ENCODE peak calls at places on chromosomes 16 and 17, in nine cellular contexts. One of them, this sample, is unnamed.

GRCh38 chr17:74282587-74283370 is 8.7 kb downstream of the DNAI2 start:
- DNase-seq in keratinocyte: no peak
- DNase-seq in PC-9: no peak
- DNase-seq in neuronal stem cell: no peak
- DNase-seq in mesendoderm: no peak
- DNase-seq in neural progenitor cell: no peak
- DNase-seq in mammary epithelial cell: peak
- DNase-seq in endothelial cell of umbilical vein: no peak
- DNase-seq in OCI-LY7: no peak
- DNase-seq in this sample: no peak

GRCh38 chr17:3821101-3821500 is 20.1 kb upstream of the ITGAE start:
- DNase-seq in keratinocyte: no peak
- DNase-seq in PC-9: no peak
- DNase-seq in neuronal stem cell: no peak
- DNase-seq in mesendoderm: no peak
- DNase-seq in neural progenitor cell: no peak
- DNase-seq in mammary epithelial cell: no peak
- DNase-seq in endothelial cell of umbilical vein: no peak
- DNase-seq in OCI-LY7: no peak
- DNase-seq in this sample: no peak

GRCh38 chr16:62079236-62079635 is 43.0 kb upstream of the CDH8 start:
- DNase-seq in keratinocyte: no peak
- DNase-seq in PC-9: no peak
- DNase-seq in neuronal stem cell: no peak
- DNase-seq in mesendoderm: no peak
- DNase-seq in neural progenitor cell: no peak
- DNase-seq in mammary epithelial cell: peak
- DNase-seq in endothelial cell of umbilical vein: no peak
- DNase-seq in OCI-LY7: no peak
- DNase-seq in this sample: peak

GRCh38 chr16:787261-787966 is 767 bp downstream of the RPUSD1 start:
- DNase-seq in keratinocyte: no peak
- DNase-seq in PC-9: no peak
- DNase-seq in neuronal stem cell: no peak
- DNase-seq in mesendoderm: no peak
- DNase-seq in neural progenitor cell: no peak
- DNase-seq in mammary epithelial cell: no peak
- DNase-seq in endothelial cell of umbilical vein: peak
- DNase-seq in OCI-LY7: peak
- DNase-seq in this sample: peak

GRCh38 chr16:11430601-11431317 is 85.5 kb downstream of the RMI2 start:
- DNase-seq in keratinocyte: no peak
- DNase-seq in PC-9: no peak
- DNase-seq in neuronal stem cell: no peak
- DNase-seq in mesendoderm: no peak
- DNase-seq in neural progenitor cell: no peak
- DNase-seq in mammary epithelial cell: no peak
- DNase-seq in endothelial cell of umbilical vein: no peak
- DNase-seq in OCI-LY7: no peak
- DNase-seq in this sample: no peak

GRCh38 chr17:68020451-68020779 is 15.1 kb upstream of the KPNA2 start:
- DNase-seq in keratinocyte: no peak
- DNase-seq in PC-9: no peak
- DNase-seq in neuronal stem cell: no peak
- DNase-seq in mesendoderm: no peak
- DNase-seq in neural progenitor cell: no peak
- DNase-seq in mammary epithelial cell: no peak
- DNase-seq in endothelial cell of umbilical vein: peak
- DNase-seq in OCI-LY7: peak
- DNase-seq in this sample: no peak

GRCh38 chr16:30521476-30521872 is 4.9 kb downstream of the ZNF768 start:
- DNase-seq in keratinocyte: no peak
- DNase-seq in PC-9: no peak
- DNase-seq in neuronal stem cell: no peak
- DNase-seq in mesendoderm: no peak
- DNase-seq in neural progenitor cell: no peak
- DNase-seq in mammary epithelial cell: no peak
- DNase-seq in endothelial cell of umbilical vein: no peak
- DNase-seq in OCI-LY7: no peak
- DNase-seq in this sample: no peak

GRCh38 chr17:19531780-19532501 is 1.7 kb upstream of the SLC47A1 start:
- DNase-seq in keratinocyte: no peak
- DNase-seq in PC-9: no peak
- DNase-seq in neuronal stem cell: no peak
- DNase-seq in mesendoderm: no peak
- DNase-seq in neural progenitor cell: no peak
- DNase-seq in mammary epithelial cell: no peak
- DNase-seq in endothelial cell of umbilical vein: no peak
- DNase-seq in OCI-LY7: no peak
- DNase-seq in this sample: peak

DNA sequence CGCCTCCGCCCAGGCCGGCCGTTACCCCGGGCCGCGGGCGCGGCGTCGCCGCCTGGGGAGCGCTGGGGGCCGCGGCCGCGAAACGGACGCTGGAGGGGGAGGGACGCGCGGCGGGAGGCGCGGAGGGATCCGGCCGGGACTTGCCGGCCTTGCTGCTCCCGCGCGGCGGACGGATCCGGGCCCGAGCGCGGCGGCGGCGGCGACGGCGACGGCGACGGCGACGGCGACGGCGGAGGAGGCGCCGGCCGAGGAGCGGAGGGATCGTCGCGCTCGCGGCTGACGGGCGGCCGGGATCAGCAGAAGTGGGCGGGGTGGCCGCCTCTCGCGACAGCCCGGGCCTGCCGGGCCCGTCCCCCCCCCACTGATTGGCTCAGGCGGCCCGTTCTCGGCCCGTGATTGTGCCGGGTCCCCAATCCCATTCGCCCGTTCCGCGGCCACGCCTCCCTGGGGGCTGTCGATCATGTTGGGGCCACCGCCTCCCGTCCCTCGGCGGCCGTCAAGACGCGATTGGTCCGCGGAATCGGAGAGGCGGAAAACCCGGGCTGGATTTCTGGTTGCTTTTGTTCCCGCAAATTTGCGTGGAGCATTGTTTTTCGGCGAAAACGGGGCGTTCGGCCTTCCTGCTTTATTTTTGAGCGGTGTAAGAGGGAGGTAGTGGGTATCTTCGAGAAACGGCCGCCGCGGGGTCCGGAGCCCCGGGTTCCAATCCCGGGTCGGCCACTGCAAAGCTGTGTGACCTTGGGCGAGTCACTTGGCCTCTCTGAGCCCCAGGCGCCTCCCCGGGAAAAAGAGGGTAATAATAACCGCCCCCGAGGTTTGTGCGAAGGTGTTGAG is at the start of gene ZCCHC14:
- DNase-seq in keratinocyte: peak
- DNase-seq in PC-9: peak
- DNase-seq in neuronal stem cell: peak
- DNase-seq in mesendoderm: peak
- DNase-seq in neural progenitor cell: peak
- DNase-seq in mammary epithelial cell: peak
- DNase-seq in endothelial cell of umbilical vein: peak
- DNase-seq in OCI-LY7: peak
- DNase-seq in this sample: peak
- H3K4me2 ChIP-seq in keratinocyte: peak
- H3K4me2 ChIP-seq in PC-9: peak
- H3K4me2 ChIP-seq in neuronal stem cell: peak
- H3K4me2 ChIP-seq in mesendoderm: peak
- H3K4me2 ChIP-seq in neural progenitor cell: peak
- H3K4me2 ChIP-seq in mammary epithelial cell: peak
- H3K4me2 ChIP-seq in endothelial cell of umbilical vein: peak
- H3K4me2 ChIP-seq in OCI-LY7: peak
- H3K4me2 ChIP-seq in this sample: peak

DNA sequence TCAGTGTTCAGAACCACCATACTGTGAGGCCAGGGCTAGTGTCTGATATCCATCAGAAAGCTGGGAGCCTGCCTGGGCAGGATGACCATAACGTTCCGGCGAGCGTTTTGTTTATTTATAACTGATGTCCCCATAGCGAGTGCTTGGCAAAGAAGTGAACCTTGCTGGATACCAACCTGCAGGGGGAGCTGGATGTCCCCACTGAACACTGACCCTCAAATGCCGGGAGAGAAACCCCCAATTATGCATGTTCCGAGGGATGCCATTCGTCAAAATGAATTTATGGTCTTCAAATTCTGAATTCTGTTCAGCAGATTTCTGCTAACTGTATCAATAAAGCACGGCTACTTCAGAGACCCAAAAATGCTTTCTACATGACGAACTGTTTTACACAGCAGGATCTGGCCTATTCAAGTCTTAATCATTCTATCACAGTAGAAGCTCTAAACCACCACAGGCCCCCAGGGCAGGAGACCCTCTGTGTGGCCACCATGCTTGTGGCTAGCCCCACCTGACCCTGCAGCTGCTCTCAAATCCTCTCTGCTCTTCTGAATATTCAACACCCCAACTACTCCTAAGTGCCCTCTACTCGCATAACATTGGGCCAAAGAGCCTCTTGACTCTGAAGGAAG is 15.2 kb downstream of the MED24 start:
- DNase-seq in keratinocyte: no peak
- DNase-seq in PC-9: no peak
- DNase-seq in neuronal stem cell: no peak
- DNase-seq in mesendoderm: peak
- DNase-seq in neural progenitor cell: peak
- DNase-seq in mammary epithelial cell: peak
- DNase-seq in endothelial cell of umbilical vein: peak
- DNase-seq in OCI-LY7: no peak
- DNase-seq in this sample: peak
- H3K4me2 ChIP-seq in keratinocyte: no peak
- H3K4me2 ChIP-seq in PC-9: no peak
- H3K4me2 ChIP-seq in neuronal stem cell: no peak
- H3K4me2 ChIP-seq in mesendoderm: no peak
- H3K4me2 ChIP-seq in neural progenitor cell: no peak
- H3K4me2 ChIP-seq in mammary epithelial cell: peak
- H3K4me2 ChIP-seq in endothelial cell of umbilical vein: no peak
- H3K4me2 ChIP-seq in OCI-LY7: no peak
- H3K4me2 ChIP-seq in this sample: peak

GRCh38 chr17:47076171-47076570 is 97.1 kb upstream of the RPRML start:
- DNase-seq in keratinocyte: no peak
- DNase-seq in PC-9: no peak
- DNase-seq in neuronal stem cell: no peak
- DNase-seq in mesendoderm: no peak
- DNase-seq in neural progenitor cell: no peak
- DNase-seq in mammary epithelial cell: no peak
- DNase-seq in endothelial cell of umbilical vein: no peak
- DNase-seq in OCI-LY7: no peak
- DNase-seq in this sample: peak

GRCh38 chr17:47066841-47067682 is 88.0 kb upstream of the RPRML start:
- DNase-seq in keratinocyte: peak
- DNase-seq in PC-9: peak
- DNase-seq in neuronal stem cell: peak
- DNase-seq in mesendoderm: peak
- DNase-seq in neural progenitor cell: peak
- DNase-seq in mammary epithelial cell: peak
- DNase-seq in endothelial cell of umbilical vein: peak
- DNase-seq in OCI-LY7: peak
- DNase-seq in this sample: peak

GRCh38 chr17:47077576-47077975 is 98.5 kb upstream of the RPRML start:
- DNase-seq in keratinocyte: no peak
- DNase-seq in PC-9: peak
- DNase-seq in neuronal stem cell: no peak
- DNase-seq in mesendoderm: no peak
- DNase-seq in neural progenitor cell: no peak
- DNase-seq in mammary epithelial cell: peak
- DNase-seq in endothelial cell of umbilical vein: no peak
- DNase-seq in OCI-LY7: no peak
- DNase-seq in this sample: peak

GRCh38 chr17:47078801-47079200 is 99.7 kb upstream of the RPRML start:
- DNase-seq in keratinocyte: no peak
- DNase-seq in PC-9: no peak
- DNase-seq in neuronal stem cell: no peak
- DNase-seq in mesendoderm: no peak
- DNase-seq in neural progenitor cell: no peak
- DNase-seq in mammary epithelial cell: no peak
- DNase-seq in endothelial cell of umbilical vein: no peak
- DNase-seq in OCI-LY7: no peak
- DNase-seq in this sample: no peak

DNA sequence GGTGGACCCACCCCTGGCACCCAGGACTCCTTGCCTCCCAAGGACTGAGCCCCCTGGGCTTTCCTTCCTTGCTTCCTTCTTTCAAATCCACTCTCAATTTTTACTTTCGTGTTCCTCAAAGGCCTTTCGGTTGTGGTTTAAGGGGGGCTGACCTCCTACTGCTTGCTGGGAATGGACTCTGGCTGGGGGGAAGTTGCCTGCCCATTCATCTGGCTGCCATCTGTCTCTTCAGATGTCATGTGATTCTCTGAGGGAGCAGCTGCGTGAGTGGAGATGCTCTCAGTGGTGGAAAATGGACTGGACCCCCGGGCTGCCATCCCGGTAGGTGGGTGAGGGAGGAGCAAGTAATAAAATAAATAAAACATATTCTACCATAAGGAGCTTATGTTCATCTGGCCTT is 93.8 kb upstream of the RPRML start:
- DNase-seq in keratinocyte: no peak
- DNase-seq in PC-9: no peak
- DNase-seq in neuronal stem cell: no peak
- DNase-seq in mesendoderm: no peak
- DNase-seq in neural progenitor cell: no peak
- DNase-seq in mammary epithelial cell: no peak
- DNase-seq in endothelial cell of umbilical vein: no peak
- DNase-seq in OCI-LY7: no peak
- DNase-seq in this sample: no peak
- H3K4me2 ChIP-seq in keratinocyte: no peak
- H3K4me2 ChIP-seq in PC-9: no peak
- H3K4me2 ChIP-seq in neuronal stem cell: peak
- H3K4me2 ChIP-seq in mesendoderm: no peak
- H3K4me2 ChIP-seq in neural progenitor cell: no peak
- H3K4me2 ChIP-seq in mammary epithelial cell: no peak
- H3K4me2 ChIP-seq in endothelial cell of umbilical vein: no peak
- H3K4me2 ChIP-seq in OCI-LY7: no peak
- H3K4me2 ChIP-seq in this sample: no peak

DNA sequence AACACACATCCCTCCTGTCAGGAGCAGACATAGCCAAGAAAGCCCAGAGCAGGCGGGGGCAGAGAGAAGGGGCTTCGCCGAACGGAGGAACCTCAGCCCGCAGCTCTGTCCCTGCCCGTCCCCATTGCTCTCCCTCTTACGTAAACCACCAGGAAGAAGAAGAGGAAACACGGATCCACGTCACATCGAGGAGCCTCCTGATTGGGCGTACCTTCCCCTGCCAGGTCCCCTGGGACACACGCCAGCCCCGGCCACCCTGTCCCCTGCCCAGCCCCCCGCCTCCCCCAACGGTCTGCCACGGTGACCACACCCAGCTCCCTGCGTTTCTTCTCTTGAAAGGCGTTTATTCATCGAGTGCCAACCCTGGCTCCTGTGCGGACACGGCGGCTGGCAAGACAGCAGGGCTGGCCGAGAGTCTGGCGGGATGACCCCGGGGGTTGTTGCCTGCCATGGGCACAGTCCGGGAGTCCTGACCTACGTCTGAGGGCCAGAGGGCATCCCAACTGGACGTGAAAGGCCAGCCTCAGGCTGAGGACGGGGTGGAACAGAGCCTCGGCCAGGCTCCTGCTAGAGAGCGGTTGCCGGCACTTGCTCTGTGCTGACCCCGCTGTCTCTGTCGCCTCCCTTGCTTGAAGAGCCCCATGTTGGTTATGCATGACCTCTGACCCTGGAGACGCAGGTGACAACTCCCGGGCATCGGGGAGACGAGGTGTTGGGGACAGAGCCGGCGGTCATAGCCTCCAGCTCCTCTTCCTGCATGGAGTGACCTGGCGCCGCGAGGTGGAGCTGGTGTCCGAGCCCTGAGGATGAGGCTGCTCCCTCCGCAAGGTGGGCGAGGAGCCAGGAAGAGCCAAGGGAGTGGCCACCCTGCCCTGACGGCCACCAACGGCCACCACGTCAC is 40.6 kb upstream of the ACSF3 start:
- DNase-seq in keratinocyte: peak
- DNase-seq in PC-9: no peak
- DNase-seq in neuronal stem cell: no peak
- DNase-seq in mesendoderm: no peak
- DNase-seq in neural progenitor cell: no peak
- DNase-seq in mammary epithelial cell: peak
- DNase-seq in endothelial cell of umbilical vein: no peak
- DNase-seq in OCI-LY7: no peak
- DNase-seq in this sample: peak
- H3K4me2 ChIP-seq in keratinocyte: peak
- H3K4me2 ChIP-seq in PC-9: no peak
- H3K4me2 ChIP-seq in neuronal stem cell: no peak
- H3K4me2 ChIP-seq in mesendoderm: no peak
- H3K4me2 ChIP-seq in neural progenitor cell: no peak
- H3K4me2 ChIP-seq in mammary epithelial cell: peak
- H3K4me2 ChIP-seq in endothelial cell of umbilical vein: no peak
- H3K4me2 ChIP-seq in OCI-LY7: no peak
- H3K4me2 ChIP-seq in this sample: peak